ENCODE peak calls at places on chromosomes 12 and 14, in five cellular contexts. One of them, this sample, is unnamed.

GRCh38 chr14:101077511-101078074 is 174.1 kb upstream of the RTL1 start:
- DNase-seq in IMR-90: peak
- DNase-seq in A549: no peak
- DNase-seq in GM12878: no peak
- DNase-seq in K562: peak
- DNase-seq in this sample: no peak

GRCh38 chr12:114241973-114242434 is 163.9 kb downstream of the TBX5 start:
- DNase-seq in A549: no peak
- DNase-seq in GM12878: peak
- DNase-seq in K562: peak
- DNase-seq in IMR-90: no peak
- DNase-seq in this sample: no peak

GRCh38 chr14:103427485-103428443 is 42.5 kb downstream of the MARK3 start:
- DNase-seq in K562: peak
- DNase-seq in IMR-90: peak
- DNase-seq in A549: no peak
- DNase-seq in GM12878: peak
- DNase-seq in this sample: no peak

GRCh38 chr12:3732901-3733300 is 20.0 kb downstream of the CRACR2A start:
- DNase-seq in GM12878: no peak
- DNase-seq in K562: no peak
- DNase-seq in A549: no peak
- DNase-seq in IMR-90: no peak
- DNase-seq in this sample: no peak

GRCh38 chr12:75783093-75783877 is 248.3 kb downstream of the PHLDA1 start:
- DNase-seq in GM12878: no peak
- DNase-seq in A549: no peak
- DNase-seq in IMR-90: peak
- DNase-seq in K562: no peak
- DNase-seq in this sample: no peak

GRCh38 chr12:44158746-44159145 is 322.9 kb downstream of the TMEM117 start:
- DNase-seq in A549: no peak
- DNase-seq in IMR-90: no peak
- DNase-seq in K562: no peak
- DNase-seq in GM12878: no peak
- DNase-seq in this sample: no peak

GRCh38 chr12:98464155-98464554 is 51.2 kb upstream of the TMPO start:
- DNase-seq in A549: no peak
- DNase-seq in K562: no peak
- DNase-seq in IMR-90: peak
- DNase-seq in GM12878: no peak
- DNase-seq in this sample: no peak

GRCh38 chr12:89552376-89552775 is 26.5 kb upstream of the POC1B start:
- DNase-seq in K562: no peak
- DNase-seq in GM12878: no peak
- DNase-seq in A549: no peak
- DNase-seq in IMR-90: peak
- DNase-seq in this sample: no peak

GRCh38 chr12:34607520-34608195 is 585.4 kb downstream of the ALG10 start:
- DNase-seq in GM12878: no peak
- DNase-seq in IMR-90: no peak
- DNase-seq in K562: peak
- DNase-seq in A549: no peak
- DNase-seq in this sample: no peak

GRCh38 chr14:61581955-61582615 is 113.2 kb upstream of the HIF1A start:
- DNase-seq in A549: no peak
- DNase-seq in IMR-90: no peak
- DNase-seq in K562: no peak
- DNase-seq in GM12878: no peak
- DNase-seq in this sample: no peak
- TF ChIP-seq BHLHE40 in A549: no peak
- TF ChIP-seq BHLHE40 in IMR-90: no peak
- TF ChIP-seq BHLHE40 in K562: no peak
- TF ChIP-seq BHLHE40 in GM12878: no peak
- TF ChIP-seq BHLHE40 in this sample: no peak

GRCh38 chr12:51371295-51371953 is 19.8 kb downstream of the GALNT6 start:
- DNase-seq in K562: no peak
- DNase-seq in IMR-90: peak
- DNase-seq in A549: peak
- DNase-seq in GM12878: no peak
- DNase-seq in this sample: peak
- H3K4me2 ChIP-seq in K562: no peak
- H3K4me2 ChIP-seq in IMR-90: peak
- H3K4me2 ChIP-seq in A549: peak
- H3K4me2 ChIP-seq in GM12878: no peak
- H3K4me2 ChIP-seq in this sample: peak

GRCh38 chr12:72547593-72547992 is 275.4 kb downstream of the TRHDE start:
- DNase-seq in GM12878: no peak
- DNase-seq in K562: no peak
- DNase-seq in IMR-90: peak
- DNase-seq in A549: no peak
- DNase-seq in this sample: no peak

GRCh38 chr12:72540811-72541210 is 268.6 kb downstream of the TRHDE start:
- DNase-seq in GM12878: no peak
- DNase-seq in K562: no peak
- DNase-seq in A549: no peak
- DNase-seq in IMR-90: peak
- DNase-seq in this sample: no peak

GRCh38 chr12:72543777-72544467 is 271.8 kb downstream of the TRHDE start:
- DNase-seq in IMR-90: no peak
- DNase-seq in A549: no peak
- DNase-seq in GM12878: no peak
- DNase-seq in K562: no peak
- DNase-seq in this sample: no peak

GRCh38 chr12:72549184-72549583 is 277.0 kb downstream of the TRHDE start:
- DNase-seq in K562: no peak
- DNase-seq in IMR-90: no peak
- DNase-seq in GM12878: no peak
- DNase-seq in A549: no peak
- DNase-seq in this sample: no peak

DNA sequence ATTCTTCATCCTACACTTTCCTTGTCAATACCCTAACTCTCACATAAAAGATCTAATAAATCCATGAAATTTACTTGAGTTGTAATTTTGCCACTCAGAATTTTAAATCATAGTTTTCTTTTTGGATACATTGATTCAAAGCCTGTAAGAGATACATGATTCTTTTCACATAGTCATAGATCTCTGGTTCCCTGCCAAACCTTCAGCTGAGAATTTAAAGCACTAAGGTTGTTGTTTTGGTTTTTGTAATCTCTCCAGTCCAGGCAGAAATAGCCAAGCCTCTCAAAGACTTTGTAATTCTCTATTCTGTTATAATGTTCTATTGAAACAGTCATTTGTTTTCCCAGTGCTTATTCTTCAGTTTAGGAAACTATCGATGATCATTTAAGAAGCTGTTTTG is 273.9 kb downstream of the TRHDE start:
- DNase-seq in A549: no peak
- DNase-seq in IMR-90: peak
- DNase-seq in GM12878: no peak
- DNase-seq in K562: no peak
- DNase-seq in this sample: no peak
- TF ChIP-seq BHLHE40 in A549: no peak
- TF ChIP-seq BHLHE40 in IMR-90: no peak
- TF ChIP-seq BHLHE40 in GM12878: no peak
- TF ChIP-seq BHLHE40 in K562: no peak
- TF ChIP-seq BHLHE40 in this sample: no peak

GRCh38 chr12:59383426-59383822 is 212.4 kb upstream of the SLC16A7 start:
- DNase-seq in A549: no peak
- DNase-seq in IMR-90: peak
- DNase-seq in K562: no peak
- DNase-seq in GM12878: no peak
- DNase-seq in this sample: no peak
- H3K4me2 ChIP-seq in A549: no peak
- H3K4me2 ChIP-seq in IMR-90: peak
- H3K4me2 ChIP-seq in K562: no peak
- H3K4me2 ChIP-seq in GM12878: no peak
- H3K4me2 ChIP-seq in this sample: no peak